ENCODE peak calls at places on chromosomes 3 and 15, in eight cellular contexts. One of them, this sample, is unnamed.
A peak's percentile ranks its signal among the peaks of the same experiment; 100 is the strongest.

GRCh38 chr15:58469432-58470353 is 37.9 kb downstream of the LIPC start:
- DNase-seq in GM10248: no peak
- DNase-seq in hepatocyte: peak; percentile 70
- DNase-seq in WERI-Rb-1: no peak
- DNase-seq in AG04449: peak; percentile 92
- DNase-seq in CD4-positive, alpha-beta T cell: no peak
- DNase-seq in psoas muscle: no peak
- DNase-seq in PC-3: peak; percentile 91
- DNase-seq in this sample: peak; percentile 83

GRCh38 chr3:126982522-126983175 is at the start of gene PLXNA1:
- DNase-seq in GM10248: peak; percentile 91
- DNase-seq in hepatocyte: peak; percentile 88
- DNase-seq in WERI-Rb-1: peak; percentile 75
- DNase-seq in AG04449: no peak
- DNase-seq in CD4-positive, alpha-beta T cell: peak; percentile 77
- DNase-seq in psoas muscle: peak; percentile 88
- DNase-seq in PC-3: peak; percentile 77
- DNase-seq in this sample: peak; percentile 43

GRCh38 chr3:46701211-46701939 is at the start of gene TMIE:
- DNase-seq in GM10248: no peak
- DNase-seq in hepatocyte: no peak
- DNase-seq in WERI-Rb-1: no peak
- DNase-seq in AG04449: no peak
- DNase-seq in CD4-positive, alpha-beta T cell: no peak
- DNase-seq in psoas muscle: peak; percentile 69
- DNase-seq in PC-3: no peak
- DNase-seq in this sample: no peak

GRCh38 chr3:32334675-32335074 is 57.0 kb upstream of the CMTM7 start:
- DNase-seq in GM10248: peak; percentile 52
- DNase-seq in hepatocyte: no peak
- DNase-seq in WERI-Rb-1: peak; percentile 38
- DNase-seq in AG04449: no peak
- DNase-seq in CD4-positive, alpha-beta T cell: peak; percentile 67
- DNase-seq in psoas muscle: no peak
- DNase-seq in PC-3: peak; percentile 34
- DNase-seq in this sample: no peak

GRCh38 chr3:10716964-10717363 is 99.1 kb upstream of the SLC6A11 start:
- DNase-seq in GM10248: no peak
- DNase-seq in hepatocyte: no peak
- DNase-seq in WERI-Rb-1: no peak
- DNase-seq in AG04449: no peak
- DNase-seq in CD4-positive, alpha-beta T cell: no peak
- DNase-seq in psoas muscle: no peak
- DNase-seq in PC-3: no peak
- DNase-seq in this sample: no peak

GRCh38 chr3:139286241-139286640 is 57.6 kb upstream of the MRPS22 start:
- DNase-seq in GM10248: no peak
- DNase-seq in hepatocyte: no peak
- DNase-seq in WERI-Rb-1: no peak
- DNase-seq in AG04449: no peak
- DNase-seq in CD4-positive, alpha-beta T cell: no peak
- DNase-seq in psoas muscle: no peak
- DNase-seq in PC-3: no peak
- DNase-seq in this sample: no peak

GRCh38 chr3:15155840-15156360 is 50.1 kb upstream of the CAPN7 start:
- DNase-seq in GM10248: no peak
- DNase-seq in hepatocyte: no peak
- DNase-seq in WERI-Rb-1: no peak
- DNase-seq in AG04449: no peak
- DNase-seq in CD4-positive, alpha-beta T cell: no peak
- DNase-seq in psoas muscle: no peak
- DNase-seq in PC-3: no peak
- DNase-seq in this sample: no peak

GRCh38 chr3:17664923-17665322 is 77.5 kb downstream of the TBC1D5 start:
- DNase-seq in GM10248: peak; percentile 23
- DNase-seq in hepatocyte: no peak
- DNase-seq in WERI-Rb-1: no peak
- DNase-seq in AG04449: no peak
- DNase-seq in CD4-positive, alpha-beta T cell: no peak
- DNase-seq in psoas muscle: no peak
- DNase-seq in PC-3: no peak
- DNase-seq in this sample: no peak

GRCh38 chr3:23880703-23881339 is 36.0 kb downstream of the NKIRAS1 start:
- DNase-seq in GM10248: no peak
- DNase-seq in hepatocyte: no peak
- DNase-seq in WERI-Rb-1: no peak
- DNase-seq in AG04449: no peak
- DNase-seq in CD4-positive, alpha-beta T cell: no peak
- DNase-seq in psoas muscle: no peak
- DNase-seq in PC-3: no peak
- DNase-seq in this sample: no peak

GRCh38 chr3:126137490-126138130 is 42.8 kb downstream of the ALDH1L1 start:
- DNase-seq in GM10248: no peak
- DNase-seq in hepatocyte: no peak
- DNase-seq in WERI-Rb-1: no peak
- DNase-seq in AG04449: no peak
- DNase-seq in CD4-positive, alpha-beta T cell: no peak
- DNase-seq in psoas muscle: peak; percentile 17
- DNase-seq in PC-3: no peak
- DNase-seq in this sample: no peak

GRCh38 chr15:34889486-34889885 is 80.1 kb downstream of the AQR start:
- DNase-seq in GM10248: no peak
- DNase-seq in hepatocyte: no peak
- DNase-seq in WERI-Rb-1: no peak
- DNase-seq in AG04449: no peak
- DNase-seq in CD4-positive, alpha-beta T cell: no peak
- DNase-seq in psoas muscle: no peak
- DNase-seq in PC-3: no peak
- DNase-seq in this sample: no peak

GRCh38 chr15:65641723-65642475 is 20.2 kb downstream of the SLC24A1 start:
- DNase-seq in GM10248: no peak
- DNase-seq in hepatocyte: no peak
- DNase-seq in WERI-Rb-1: peak; percentile 90
- DNase-seq in AG04449: no peak
- DNase-seq in CD4-positive, alpha-beta T cell: no peak
- DNase-seq in psoas muscle: no peak
- DNase-seq in PC-3: no peak
- DNase-seq in this sample: no peak

GRCh38 chr3:65445573-65446204 is 593.0 kb downstream of the MAGI1 start:
- DNase-seq in GM10248: no peak
- DNase-seq in hepatocyte: no peak
- DNase-seq in WERI-Rb-1: no peak
- DNase-seq in AG04449: no peak
- DNase-seq in CD4-positive, alpha-beta T cell: no peak
- DNase-seq in psoas muscle: no peak
- DNase-seq in PC-3: no peak
- DNase-seq in this sample: no peak

GRCh38 chr3:129054605-129055104 is 5.9 kb upstream of the GP9 start:
- DNase-seq in GM10248: no peak
- DNase-seq in hepatocyte: peak; percentile 38
- DNase-seq in WERI-Rb-1: no peak
- DNase-seq in AG04449: no peak
- DNase-seq in CD4-positive, alpha-beta T cell: no peak
- DNase-seq in psoas muscle: no peak
- DNase-seq in PC-3: no peak
- DNase-seq in this sample: no peak

GRCh38 chr3:108590443-108590842 is 921 bp downstream of the DZIP3 start:
- DNase-seq in GM10248: peak; percentile 11
- DNase-seq in hepatocyte: peak; percentile 10
- DNase-seq in WERI-Rb-1: no peak
- DNase-seq in AG04449: no peak
- DNase-seq in CD4-positive, alpha-beta T cell: no peak
- DNase-seq in psoas muscle: no peak
- DNase-seq in PC-3: no peak
- DNase-seq in this sample: no peak

GRCh38 chr3:184305577-184305976 is 6.5 kb downstream of the PSMD2 start:
- DNase-seq in GM10248: no peak
- DNase-seq in hepatocyte: no peak
- DNase-seq in WERI-Rb-1: no peak
- DNase-seq in AG04449: no peak
- DNase-seq in CD4-positive, alpha-beta T cell: no peak
- DNase-seq in psoas muscle: no peak
- DNase-seq in PC-3: peak; percentile 39
- DNase-seq in this sample: no peak

GRCh38 chr3:117817103-117817502 is 1107.5 kb downstream of the TUSC7 start:
- DNase-seq in GM10248: no peak
- DNase-seq in hepatocyte: no peak
- DNase-seq in WERI-Rb-1: no peak
- DNase-seq in AG04449: no peak
- DNase-seq in CD4-positive, alpha-beta T cell: no peak
- DNase-seq in psoas muscle: no peak
- DNase-seq in PC-3: no peak
- DNase-seq in this sample: no peak

GRCh38 chr15:74956648-74957300 is at the start of gene RPP25:
- DNase-seq in GM10248: peak; percentile 88
- DNase-seq in hepatocyte: peak; percentile 88
- DNase-seq in WERI-Rb-1: no peak
- DNase-seq in AG04449: no peak
- DNase-seq in CD4-positive, alpha-beta T cell: peak; percentile 41
- DNase-seq in psoas muscle: peak; percentile 84
- DNase-seq in PC-3: peak; percentile 77
- DNase-seq in this sample: no peak

GRCh38 chr15:66591322-66591862 is 25.6 kb upstream of the LCTL start:
- DNase-seq in GM10248: no peak
- DNase-seq in hepatocyte: no peak
- DNase-seq in WERI-Rb-1: no peak
- DNase-seq in AG04449: no peak
- DNase-seq in CD4-positive, alpha-beta T cell: no peak
- DNase-seq in psoas muscle: no peak
- DNase-seq in PC-3: no peak
- DNase-seq in this sample: no peak

GRCh38 chr3:52983336-52983807 is 62.5 kb downstream of the SFMBT1 start:
- DNase-seq in GM10248: peak; percentile 71
- DNase-seq in hepatocyte: no peak
- DNase-seq in WERI-Rb-1: no peak
- DNase-seq in AG04449: no peak
- DNase-seq in CD4-positive, alpha-beta T cell: peak; percentile 22
- DNase-seq in psoas muscle: no peak
- DNase-seq in PC-3: no peak
- DNase-seq in this sample: no peak

GRCh38 chr15:66424963-66425612 is 38.4 kb downstream of the MAP2K1 start:
- DNase-seq in GM10248: peak; percentile 39
- DNase-seq in hepatocyte: no peak
- DNase-seq in WERI-Rb-1: no peak
- DNase-seq in AG04449: no peak
- DNase-seq in CD4-positive, alpha-beta T cell: no peak
- DNase-seq in psoas muscle: no peak
- DNase-seq in PC-3: no peak
- DNase-seq in this sample: no peak

GRCh38 chr3:73422556-73422955 is 202.2 kb downstream of the PDZRN3 start:
- DNase-seq in GM10248: no peak
- DNase-seq in hepatocyte: no peak
- DNase-seq in WERI-Rb-1: no peak
- DNase-seq in AG04449: no peak
- DNase-seq in CD4-positive, alpha-beta T cell: no peak
- DNase-seq in psoas muscle: no peak
- DNase-seq in PC-3: no peak
- DNase-seq in this sample: no peak

GRCh38 chr15:71114887-71115566 is at the start of gene THSD4:
- DNase-seq in GM10248: peak; percentile 88
- DNase-seq in hepatocyte: peak; percentile 84
- DNase-seq in WERI-Rb-1: peak; percentile 83
- DNase-seq in AG04449: no peak
- DNase-seq in CD4-positive, alpha-beta T cell: peak; percentile 13
- DNase-seq in psoas muscle: peak; percentile 86
- DNase-seq in PC-3: peak; percentile 89
- DNase-seq in this sample: no peak

GRCh38 chr3:66497288-66497972 is 3.4 kb downstream of the LRIG1 start:
- DNase-seq in GM10248: no peak
- DNase-seq in hepatocyte: no peak
- DNase-seq in WERI-Rb-1: no peak
- DNase-seq in AG04449: no peak
- DNase-seq in CD4-positive, alpha-beta T cell: no peak
- DNase-seq in psoas muscle: no peak
- DNase-seq in PC-3: no peak
- DNase-seq in this sample: no peak

GRCh38 chr15:40409366-40409765 is 3.8 kb downstream of the IVD start:
- DNase-seq in GM10248: peak; percentile 83
- DNase-seq in hepatocyte: no peak
- DNase-seq in WERI-Rb-1: no peak
- DNase-seq in AG04449: no peak
- DNase-seq in CD4-positive, alpha-beta T cell: no peak
- DNase-seq in psoas muscle: no peak
- DNase-seq in PC-3: peak; percentile 33
- DNase-seq in this sample: no peak

GRCh38 chr15:87489902-87490301 is 766.6 kb downstream of the NTRK3 start:
- DNase-seq in GM10248: no peak
- DNase-seq in hepatocyte: no peak
- DNase-seq in WERI-Rb-1: no peak
- DNase-seq in AG04449: no peak
- DNase-seq in CD4-positive, alpha-beta T cell: no peak
- DNase-seq in psoas muscle: no peak
- DNase-seq in PC-3: no peak
- DNase-seq in this sample: no peak
- TF ChIP-seq CTCF in GM10248: no peak
- TF ChIP-seq CTCF in hepatocyte: peak; percentile 7
- TF ChIP-seq CTCF in WERI-Rb-1: no peak
- TF ChIP-seq CTCF in AG04449: no peak
- TF ChIP-seq CTCF in CD4-positive, alpha-beta T cell: no peak
- TF ChIP-seq CTCF in psoas muscle: no peak
- TF ChIP-seq CTCF in PC-3: no peak
- TF ChIP-seq CTCF in this sample: no peak

DNA sequence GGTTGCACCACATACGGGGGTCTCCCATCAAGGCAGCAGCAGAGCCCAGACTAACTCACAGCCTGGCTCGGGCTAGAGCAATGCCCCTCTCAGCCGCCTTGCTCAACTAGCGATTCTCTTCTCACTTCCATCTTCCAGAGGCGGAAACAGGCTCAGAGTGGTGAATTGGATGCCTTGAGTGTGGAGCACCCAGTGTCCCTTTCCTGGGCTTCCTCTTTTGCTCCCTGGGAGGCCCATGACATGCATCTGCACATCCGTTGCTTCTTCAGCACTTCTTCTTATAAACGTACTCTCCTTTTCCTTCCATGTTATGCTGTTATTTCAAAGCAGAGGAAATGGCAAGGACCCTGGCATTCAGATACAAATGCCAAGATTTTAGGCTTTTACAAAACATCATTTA is 2.1 kb upstream of the IQSEC1 start:
- DNase-seq in GM10248: no peak
- DNase-seq in hepatocyte: no peak
- DNase-seq in WERI-Rb-1: no peak
- DNase-seq in AG04449: no peak
- DNase-seq in CD4-positive, alpha-beta T cell: no peak
- DNase-seq in psoas muscle: no peak
- DNase-seq in PC-3: no peak
- DNase-seq in this sample: no peak
- TF ChIP-seq CTCF in GM10248: no peak
- TF ChIP-seq CTCF in hepatocyte: no peak
- TF ChIP-seq CTCF in WERI-Rb-1: no peak
- TF ChIP-seq CTCF in AG04449: no peak
- TF ChIP-seq CTCF in CD4-positive, alpha-beta T cell: no peak
- TF ChIP-seq CTCF in psoas muscle: no peak
- TF ChIP-seq CTCF in PC-3: no peak
- TF ChIP-seq CTCF in this sample: no peak

GRCh38 chr15:85592148-85592547 is 202.6 kb downstream of the KLHL25 start:
- DNase-seq in GM10248: no peak
- DNase-seq in hepatocyte: no peak
- DNase-seq in WERI-Rb-1: no peak
- DNase-seq in AG04449: peak; percentile 52
- DNase-seq in CD4-positive, alpha-beta T cell: no peak
- DNase-seq in psoas muscle: no peak
- DNase-seq in PC-3: peak; percentile 96
- DNase-seq in this sample: no peak
- TF ChIP-seq CTCF in GM10248: no peak
- TF ChIP-seq CTCF in hepatocyte: peak; percentile 28
- TF ChIP-seq CTCF in WERI-Rb-1: no peak
- TF ChIP-seq CTCF in AG04449: no peak
- TF ChIP-seq CTCF in CD4-positive, alpha-beta T cell: peak; percentile 11
- TF ChIP-seq CTCF in psoas muscle: peak; percentile 10
- TF ChIP-seq CTCF in PC-3: peak; percentile 71
- TF ChIP-seq CTCF in this sample: peak; percentile 48

GRCh38 chr3:169133178-169134161 is 530.0 kb downstream of the MECOM start:
- DNase-seq in GM10248: no peak
- DNase-seq in hepatocyte: no peak
- DNase-seq in WERI-Rb-1: no peak
- DNase-seq in AG04449: no peak
- DNase-seq in CD4-positive, alpha-beta T cell: no peak
- DNase-seq in psoas muscle: no peak
- DNase-seq in PC-3: peak; percentile 63
- DNase-seq in this sample: no peak
- TF ChIP-seq CTCF in GM10248: no peak
- TF ChIP-seq CTCF in hepatocyte: peak; percentile 68
- TF ChIP-seq CTCF in WERI-Rb-1: no peak
- TF ChIP-seq CTCF in AG04449: no peak
- TF ChIP-seq CTCF in CD4-positive, alpha-beta T cell: no peak
- TF ChIP-seq CTCF in psoas muscle: peak; percentile 39
- TF ChIP-seq CTCF in PC-3: peak; percentile 80
- TF ChIP-seq CTCF in this sample: peak; percentile 43

This sample was measured in AG09319.